ENCODE peak calls at places on chromosomes 4 and X, in five cellular contexts. Y, D, K, W and C are unnamed samples.

GRCh38 chrX:2782171-2782570 is 30.3 kb downstream of the XG start:
- DNase-seq in W (no peak), Y (no peak), D (no peak), K (no peak), C (no peak)

GRCh38 chr4:159146007-159146330 is 43.1 kb downstream of the RAPGEF2 start:
- DNase-seq in K (no peak), Y (no peak), W (no peak), D (no peak), C (no peak)

GRCh38 chr4:53932784-53933183 is 131.6 kb downstream of the CHIC2 start:
- DNase-seq in W (no peak), D (no peak), K (no peak), Y (no peak), C (no peak)

GRCh38 chr4:158016511-158016910 is 156.3 kb downstream of the GASK1B start:
- DNase-seq in W (no peak), Y (no peak), K (no peak), D (no peak), C (peak)

GRCh38 chrX:27391601-27392000 is 71.5 kb downstream of the PPP4R3C start:
- DNase-seq in D (no peak), K (no peak), Y (no peak), W (no peak), C (no peak)

GRCh38 chr4:7412586-7412975 is 22.1 kb downstream of the PSAPL1 start:
- DNase-seq in Y (no peak), D (no peak), K (no peak), W (no peak), C (no peak)

GRCh38 chr4:57154191-57154590 is 44.0 kb upstream of the IGFBP7 start:
- DNase-seq in W (no peak), Y (no peak), D (peak), K (no peak), C (no peak)

GRCh38 chr4:29805245-29805644 is 914.9 kb upstream of the PCDH7 start:
- DNase-seq in K (no peak), D (peak), Y (no peak), W (no peak), C (no peak)

GRCh38 chrX:38232287-38232686 is 11.6 kb upstream of the SRPX start:
- DNase-seq in D (no peak), Y (no peak), K (no peak), W (no peak), C (peak)

GRCh38 chr4:53653484-53654053 is 62.3 kb upstream of the LNX1 start:
- DNase-seq in W (no peak), Y (no peak), K (peak), D (peak), C (peak)

GRCh38 chr4:168139336-168139735 is 47.0 kb downstream of the ANXA10 start:
- DNase-seq in D (no peak), K (no peak), Y (no peak), W (no peak), C (peak)

GRCh38 chrX:11953615-11954014 is 184.7 kb upstream of the FRMPD4 start:
- DNase-seq in Y (no peak), D (peak), K (no peak), W (no peak), C (peak)

GRCh38 chr4:153154010-153154975 is 50.0 kb upstream of the TRIM2 start:
- DNase-seq in W (no peak), Y (peak), D (no peak), K (no peak), C (peak)

GRCh38 chr4:88854481-88854880 is 156.9 kb upstream of the NAP1L5 start:
- DNase-seq in D (no peak), Y (no peak), K (no peak), W (no peak), C (no peak)

GRCh38 chrX:11190745-11191510 is 79.8 kb downstream of the HCCS start:
- DNase-seq in W (no peak), D (no peak), K (no peak), Y (no peak), C (no peak)